ENCODE peak calls at places on chromosomes 7 and 10, in seven cellular contexts. J, V, Y, C, D, L and F are unnamed samples.

GRCh38 chr10:45403151-45403550 is 29.1 kb downstream of the ALOX5 start:
- DNase-seq in J (no peak), V (no peak), Y (peak), C (no peak), D (no peak), L (no peak), F (peak)

GRCh38 chr7:780056-780455 is 52.2 kb upstream of the SUN1 start:
- DNase-seq in J (no peak), V (no peak), Y (no peak), C (no peak), D (no peak), L (no peak), F (no peak)

GRCh38 chr7:24854866-24855265 is 97.6 kb upstream of the GSDME start:
- DNase-seq in J (no peak), V (peak), Y (no peak), C (peak), D (no peak), L (no peak), F (no peak)

GRCh38 chr7:3346082-3346481 is 45.0 kb downstream of the SDK1 start:
- DNase-seq in J (no peak), V (no peak), Y (no peak), C (no peak), D (no peak), L (no peak), F (no peak)

GRCh38 chr7:2969398-2970306 is 74.0 kb downstream of the CARD11 start:
- DNase-seq in J (no peak), V (no peak), Y (no peak), C (no peak), D (no peak), L (no peak), F (no peak)

GRCh38 chr7:16271990-16272665 is 149.2 kb downstream of the CRPPA start:
- DNase-seq in J (no peak), V (no peak), Y (peak), C (no peak), D (no peak), L (no peak), F (no peak)

GRCh38 chr10:75261813-75262725 is 26.3 kb upstream of the COMTD1 start:
- DNase-seq in J (peak), V (no peak), Y (no peak), C (no peak), D (no peak), L (no peak), F (no peak)

GRCh38 chr7:157870644-157871290 is 534.0 kb downstream of the DNAJB6 start:
- DNase-seq in J (no peak), V (no peak), Y (no peak), C (no peak), D (no peak), L (no peak), F (no peak)

GRCh38 chr7:82194011-82194410 is 249.6 kb downstream of the CACNA2D1 start:
- DNase-seq in J (no peak), V (peak), Y (peak), C (no peak), D (no peak), L (no peak), F (no peak)

GRCh38 chr10:18079665-18080295 is 60.4 kb upstream of the CACNB2 start:
- DNase-seq in J (no peak), V (no peak), Y (peak), C (no peak), D (no peak), L (no peak), F (no peak)

GRCh38 chr10:112349521-112350085 is 24.3 kb upstream of the ACSL5 start:
- DNase-seq in J (no peak), V (no peak), Y (no peak), C (no peak), D (no peak), L (no peak), F (no peak)

GRCh38 chr10:61871487-61871886 is 30.0 kb upstream of the ARID5B start:
- DNase-seq in J (no peak), V (no peak), Y (no peak), C (no peak), D (no peak), L (no peak), F (no peak)

GRCh38 chr7:7761340-7761973 is 43.0 kb upstream of the RPA3 start:
- DNase-seq in J (peak), V (peak), Y (peak), C (peak), D (no peak), L (no peak), F (peak)

GRCh38 chr7:41955475-41956243 is 252.8 kb upstream of the INHBA start:
- DNase-seq in J (no peak), V (peak), Y (peak), C (peak), D (peak), L (no peak), F (peak)

GRCh38 chr10:110208614-110209398 is 1.4 kb downstream of the MXI1 start:
- DNase-seq in J (peak), V (peak), Y (peak), C (no peak), D (peak), L (no peak), F (peak)

GRCh38 chr10:131870831-131871672 is 29.8 kb upstream of the PPP2R2D start:
- DNase-seq in J (no peak), V (no peak), Y (peak), C (no peak), D (no peak), L (no peak), F (peak)

GRCh38 chr7:152674860-152675760 is 831 bp downstream of the XRCC2 start:
- DNase-seq in J (peak), V (no peak), Y (peak), C (no peak), D (peak), L (peak), F (peak)

GRCh38 chr7:133540096-133540860 is 287.4 kb downstream of the EXOC4 start:
- DNase-seq in J (no peak), V (no peak), Y (peak), C (no peak), D (no peak), L (no peak), F (no peak)

GRCh38 chr7:8831386-8831785 is 398.0 kb downstream of the NXPH1 start:
- DNase-seq in J (no peak), V (no peak), Y (peak), C (no peak), D (no peak), L (no peak), F (peak)

GRCh38 chr10:33666686-33667480 is 332.4 kb upstream of the NRP1 start:
- DNase-seq in J (no peak), V (no peak), Y (peak), C (no peak), D (no peak), L (no peak), F (no peak)

GRCh38 chr10:683448-684071 is 5.9 kb downstream of the DIP2C start:
- DNase-seq in J (no peak), V (peak), Y (peak), C (peak), D (no peak), L (no peak), F (peak)

GRCh38 chr7:23246540-23246939 is at the start of gene GPNMB:
- DNase-seq in J (no peak), V (peak), Y (peak), C (peak), D (no peak), L (no peak), F (peak)

GRCh38 chr10:108375691-108376090 is 1211.2 kb upstream of the SORCS1 start:
- DNase-seq in J (no peak), V (no peak), Y (peak), C (peak), D (no peak), L (no peak), F (peak)

GRCh38 chr10:61271127-61271780 is 181.9 kb downstream of the TMEM26 start:
- DNase-seq in J (no peak), V (peak), Y (peak), C (peak), D (no peak), L (no peak), F (peak)

GRCh38 chr7:3301472-3301778 is 373 bp downstream of the SDK1 start:
- DNase-seq in J (no peak), V (no peak), Y (no peak), C (no peak), D (no peak), L (no peak), F (no peak)

GRCh38 chr10:28744021-28744420 is 66.7 kb downstream of the BAMBI start:
- DNase-seq in J (no peak), V (no peak), Y (no peak), C (no peak), D (no peak), L (no peak), F (no peak)